ENCODE peak calls at places on chromosomes 4 and X, in eight cellular contexts. One of them, this sample, is unnamed. For H3K4me1, the result is how much of the 10 kb centered on the place peaks cover.

GRCh38 chr4:4490816-4491215 is 51.0 kb downstream of the STX18 start:
- DNase-seq in CD4-positive, CD25-positive, alpha-beta regulatory T cell: no peak
- DNase-seq in ovary: no peak
- DNase-seq in GM23248: no peak
- DNase-seq in H1: no peak
- DNase-seq in Karpas-422: no peak
- DNase-seq in CD8-positive, alpha-beta T cell: no peak
- DNase-seq in effector memory CD4-positive, alpha-beta T cell: no peak
- DNase-seq in this sample: no peak

GRCh38 chrX:64394874-64395567 is at the start of gene MTMR8:
- DNase-seq in CD4-positive, CD25-positive, alpha-beta regulatory T cell: peak
- DNase-seq in ovary: peak
- DNase-seq in GM23248: peak
- DNase-seq in H1: peak
- DNase-seq in Karpas-422: peak
- DNase-seq in CD8-positive, alpha-beta T cell: peak
- DNase-seq in effector memory CD4-positive, alpha-beta T cell: peak
- DNase-seq in this sample: peak

GRCh38 chrX:154804564-154804956 is 725 bp downstream of the MPP1 start:
- DNase-seq in CD4-positive, CD25-positive, alpha-beta regulatory T cell: no peak
- DNase-seq in ovary: no peak
- DNase-seq in GM23248: no peak
- DNase-seq in H1: no peak
- DNase-seq in Karpas-422: no peak
- DNase-seq in CD8-positive, alpha-beta T cell: no peak
- DNase-seq in effector memory CD4-positive, alpha-beta T cell: no peak
- DNase-seq in this sample: no peak

GRCh38 chr4:187027231-187027760 is 303.6 kb upstream of the FAT1 start:
- DNase-seq in CD4-positive, CD25-positive, alpha-beta regulatory T cell: no peak
- DNase-seq in ovary: no peak
- DNase-seq in GM23248: peak
- DNase-seq in H1: no peak
- DNase-seq in Karpas-422: no peak
- DNase-seq in CD8-positive, alpha-beta T cell: no peak
- DNase-seq in effector memory CD4-positive, alpha-beta T cell: no peak
- DNase-seq in this sample: no peak

GRCh38 chr4:165379662-165380061 is 854 bp downstream of the CPE start:
- DNase-seq in CD4-positive, CD25-positive, alpha-beta regulatory T cell: no peak
- DNase-seq in ovary: peak
- DNase-seq in GM23248: peak
- DNase-seq in H1: peak
- DNase-seq in Karpas-422: no peak
- DNase-seq in CD8-positive, alpha-beta T cell: no peak
- DNase-seq in effector memory CD4-positive, alpha-beta T cell: no peak
- DNase-seq in this sample: no peak

GRCh38 chr4:139015948-139016451 is 419 bp downstream of the NOCT start:
- DNase-seq in CD4-positive, CD25-positive, alpha-beta regulatory T cell: peak
- DNase-seq in ovary: peak
- DNase-seq in GM23248: peak
- DNase-seq in H1: no peak
- DNase-seq in Karpas-422: peak
- DNase-seq in CD8-positive, alpha-beta T cell: peak
- DNase-seq in effector memory CD4-positive, alpha-beta T cell: peak
- DNase-seq in this sample: no peak

GRCh38 chrX:119880552-119881437 is 9.2 kb downstream of the NDUFA1 start:
- DNase-seq in CD4-positive, CD25-positive, alpha-beta regulatory T cell: no peak
- DNase-seq in ovary: no peak
- DNase-seq in GM23248: peak
- DNase-seq in H1: no peak
- DNase-seq in Karpas-422: peak
- DNase-seq in CD8-positive, alpha-beta T cell: peak
- DNase-seq in effector memory CD4-positive, alpha-beta T cell: no peak
- DNase-seq in this sample: no peak

GRCh38 chr4:105092356-105092755 is 54.3 kb upstream of the TET2 start:
- DNase-seq in CD4-positive, CD25-positive, alpha-beta regulatory T cell: no peak
- DNase-seq in ovary: no peak
- DNase-seq in GM23248: peak
- DNase-seq in H1: no peak
- DNase-seq in Karpas-422: no peak
- DNase-seq in CD8-positive, alpha-beta T cell: no peak
- DNase-seq in effector memory CD4-positive, alpha-beta T cell: no peak
- DNase-seq in this sample: no peak

GRCh38 chr4:52037730-52038108 is 380 bp downstream of the SGCB start:
- DNase-seq in CD4-positive, CD25-positive, alpha-beta regulatory T cell: no peak
- DNase-seq in ovary: peak
- DNase-seq in GM23248: peak
- DNase-seq in H1: peak
- DNase-seq in Karpas-422: peak
- DNase-seq in CD8-positive, alpha-beta T cell: no peak
- DNase-seq in effector memory CD4-positive, alpha-beta T cell: no peak
- DNase-seq in this sample: no peak

GRCh38 chrX:77785746-77786548 is at the start of gene ATRX:
- DNase-seq in CD4-positive, CD25-positive, alpha-beta regulatory T cell: peak
- DNase-seq in ovary: peak
- DNase-seq in GM23248: peak
- DNase-seq in H1: peak
- DNase-seq in Karpas-422: peak
- DNase-seq in CD8-positive, alpha-beta T cell: peak
- DNase-seq in effector memory CD4-positive, alpha-beta T cell: peak
- DNase-seq in this sample: peak

GRCh38 chrX:130330706-130331105 is 9.0 kb upstream of the SLC25A14 start:
- DNase-seq in CD4-positive, CD25-positive, alpha-beta regulatory T cell: peak
- DNase-seq in ovary: peak
- DNase-seq in GM23248: peak
- DNase-seq in H1: peak
- DNase-seq in Karpas-422: peak
- DNase-seq in CD8-positive, alpha-beta T cell: peak
- DNase-seq in effector memory CD4-positive, alpha-beta T cell: no peak
- DNase-seq in this sample: no peak

GRCh38 chrX:130330146-130330545 is 9.6 kb upstream of the SLC25A14 start:
- DNase-seq in CD4-positive, CD25-positive, alpha-beta regulatory T cell: no peak
- DNase-seq in ovary: no peak
- DNase-seq in GM23248: no peak
- DNase-seq in H1: no peak
- DNase-seq in Karpas-422: no peak
- DNase-seq in CD8-positive, alpha-beta T cell: no peak
- DNase-seq in effector memory CD4-positive, alpha-beta T cell: no peak
- DNase-seq in this sample: no peak
- H3K4me1 ChIP-seq in CD4-positive, CD25-positive, alpha-beta regulatory T cell: under half
- H3K4me1 ChIP-seq in ovary: under half
- H3K4me1 ChIP-seq in GM23248: under half
- H3K4me1 ChIP-seq in H1: under half
- H3K4me1 ChIP-seq in Karpas-422: under half
- H3K4me1 ChIP-seq in CD8-positive, alpha-beta T cell: under half
- H3K4me1 ChIP-seq in effector memory CD4-positive, alpha-beta T cell: under half
- H3K4me1 ChIP-seq in this sample: under half

GRCh38 chr4:70721747-70722146 is at the start of gene RUFY3:
- DNase-seq in CD4-positive, CD25-positive, alpha-beta regulatory T cell: no peak
- DNase-seq in ovary: peak
- DNase-seq in GM23248: peak
- DNase-seq in H1: no peak
- DNase-seq in Karpas-422: no peak
- DNase-seq in CD8-positive, alpha-beta T cell: no peak
- DNase-seq in effector memory CD4-positive, alpha-beta T cell: no peak
- DNase-seq in this sample: no peak

GRCh38 chr4:70724463-70724862 is 2.7 kb downstream of the RUFY3 start:
- DNase-seq in CD4-positive, CD25-positive, alpha-beta regulatory T cell: no peak
- DNase-seq in ovary: no peak
- DNase-seq in GM23248: no peak
- DNase-seq in H1: no peak
- DNase-seq in Karpas-422: no peak
- DNase-seq in CD8-positive, alpha-beta T cell: no peak
- DNase-seq in effector memory CD4-positive, alpha-beta T cell: no peak
- DNase-seq in this sample: no peak

GRCh38 chr4:70725633-70726032 is 3.9 kb downstream of the RUFY3 start:
- DNase-seq in CD4-positive, CD25-positive, alpha-beta regulatory T cell: no peak
- DNase-seq in ovary: no peak
- DNase-seq in GM23248: no peak
- DNase-seq in H1: no peak
- DNase-seq in Karpas-422: no peak
- DNase-seq in CD8-positive, alpha-beta T cell: no peak
- DNase-seq in effector memory CD4-positive, alpha-beta T cell: no peak
- DNase-seq in this sample: no peak

GRCh38 chr4:70718811-70719604 is 2.8 kb upstream of the RUFY3 start:
- DNase-seq in CD4-positive, CD25-positive, alpha-beta regulatory T cell: no peak
- DNase-seq in ovary: no peak
- DNase-seq in GM23248: no peak
- DNase-seq in H1: no peak
- DNase-seq in Karpas-422: no peak
- DNase-seq in CD8-positive, alpha-beta T cell: no peak
- DNase-seq in effector memory CD4-positive, alpha-beta T cell: no peak
- DNase-seq in this sample: no peak

DNA sequence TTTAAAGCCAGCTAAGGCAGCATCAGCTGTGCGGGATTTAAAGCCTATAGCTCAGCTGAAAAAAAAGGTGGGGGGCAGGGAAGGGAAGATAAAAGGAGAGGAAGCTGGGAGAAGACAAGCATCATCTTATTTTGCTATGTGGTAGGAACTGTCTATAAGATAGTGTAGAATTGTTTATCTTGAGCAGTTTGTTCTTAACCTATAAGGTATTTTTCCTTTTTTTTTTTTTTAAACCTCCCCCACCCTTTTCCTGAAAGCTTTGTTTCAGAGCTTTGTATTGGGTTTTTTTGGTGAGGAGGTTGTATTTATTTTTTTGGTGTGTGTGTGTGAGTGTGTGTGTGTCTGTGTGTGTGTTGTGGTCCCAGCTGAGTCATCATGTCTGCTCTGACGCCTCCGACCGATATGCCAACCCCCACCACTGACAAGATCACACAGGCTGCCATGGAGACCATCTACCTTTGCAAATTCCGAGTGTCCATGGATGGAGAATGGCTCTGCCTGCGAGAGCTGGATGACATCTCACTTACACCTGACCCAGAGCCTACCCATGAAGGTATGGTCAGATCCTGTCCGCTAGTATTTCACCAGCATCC is 531 bp downstream of the RUFY3 start:
- DNase-seq in CD4-positive, CD25-positive, alpha-beta regulatory T cell: no peak
- DNase-seq in ovary: peak
- DNase-seq in GM23248: peak
- DNase-seq in H1: no peak
- DNase-seq in Karpas-422: no peak
- DNase-seq in CD8-positive, alpha-beta T cell: peak
- DNase-seq in effector memory CD4-positive, alpha-beta T cell: no peak
- DNase-seq in this sample: no peak
- H3K4me3 ChIP-seq in CD4-positive, CD25-positive, alpha-beta regulatory T cell: no peak
- H3K4me3 ChIP-seq in ovary: peak
- H3K4me3 ChIP-seq in GM23248: peak
- H3K4me3 ChIP-seq in H1: no peak
- H3K4me3 ChIP-seq in Karpas-422: no peak
- H3K4me3 ChIP-seq in CD8-positive, alpha-beta T cell: no peak
- H3K4me3 ChIP-seq in effector memory CD4-positive, alpha-beta T cell: no peak
- H3K4me3 ChIP-seq in this sample: peak

GRCh38 chrX:130770615-130771014 is 132.4 kb downstream of the ENOX2 start:
- DNase-seq in CD4-positive, CD25-positive, alpha-beta regulatory T cell: no peak
- DNase-seq in ovary: no peak
- DNase-seq in GM23248: peak
- DNase-seq in H1: no peak
- DNase-seq in Karpas-422: no peak
- DNase-seq in CD8-positive, alpha-beta T cell: no peak
- DNase-seq in effector memory CD4-positive, alpha-beta T cell: no peak
- DNase-seq in this sample: no peak

GRCh38 chrX:130771648-130772312 is 131.2 kb downstream of the ENOX2 start:
- DNase-seq in CD4-positive, CD25-positive, alpha-beta regulatory T cell: no peak
- DNase-seq in ovary: no peak
- DNase-seq in GM23248: no peak
- DNase-seq in H1: no peak
- DNase-seq in Karpas-422: no peak
- DNase-seq in CD8-positive, alpha-beta T cell: no peak
- DNase-seq in effector memory CD4-positive, alpha-beta T cell: no peak
- DNase-seq in this sample: no peak

GRCh38 chrX:130769835-130770234 is 133.2 kb downstream of the ENOX2 start:
- DNase-seq in CD4-positive, CD25-positive, alpha-beta regulatory T cell: no peak
- DNase-seq in ovary: no peak
- DNase-seq in GM23248: no peak
- DNase-seq in H1: no peak
- DNase-seq in Karpas-422: no peak
- DNase-seq in CD8-positive, alpha-beta T cell: no peak
- DNase-seq in effector memory CD4-positive, alpha-beta T cell: no peak
- DNase-seq in this sample: no peak

GRCh38 chrX:130771230-130771629 is 131.8 kb downstream of the ENOX2 start:
- DNase-seq in CD4-positive, CD25-positive, alpha-beta regulatory T cell: no peak
- DNase-seq in ovary: no peak
- DNase-seq in GM23248: peak
- DNase-seq in H1: no peak
- DNase-seq in Karpas-422: no peak
- DNase-seq in CD8-positive, alpha-beta T cell: no peak
- DNase-seq in effector memory CD4-positive, alpha-beta T cell: no peak
- DNase-seq in this sample: no peak

DNA sequence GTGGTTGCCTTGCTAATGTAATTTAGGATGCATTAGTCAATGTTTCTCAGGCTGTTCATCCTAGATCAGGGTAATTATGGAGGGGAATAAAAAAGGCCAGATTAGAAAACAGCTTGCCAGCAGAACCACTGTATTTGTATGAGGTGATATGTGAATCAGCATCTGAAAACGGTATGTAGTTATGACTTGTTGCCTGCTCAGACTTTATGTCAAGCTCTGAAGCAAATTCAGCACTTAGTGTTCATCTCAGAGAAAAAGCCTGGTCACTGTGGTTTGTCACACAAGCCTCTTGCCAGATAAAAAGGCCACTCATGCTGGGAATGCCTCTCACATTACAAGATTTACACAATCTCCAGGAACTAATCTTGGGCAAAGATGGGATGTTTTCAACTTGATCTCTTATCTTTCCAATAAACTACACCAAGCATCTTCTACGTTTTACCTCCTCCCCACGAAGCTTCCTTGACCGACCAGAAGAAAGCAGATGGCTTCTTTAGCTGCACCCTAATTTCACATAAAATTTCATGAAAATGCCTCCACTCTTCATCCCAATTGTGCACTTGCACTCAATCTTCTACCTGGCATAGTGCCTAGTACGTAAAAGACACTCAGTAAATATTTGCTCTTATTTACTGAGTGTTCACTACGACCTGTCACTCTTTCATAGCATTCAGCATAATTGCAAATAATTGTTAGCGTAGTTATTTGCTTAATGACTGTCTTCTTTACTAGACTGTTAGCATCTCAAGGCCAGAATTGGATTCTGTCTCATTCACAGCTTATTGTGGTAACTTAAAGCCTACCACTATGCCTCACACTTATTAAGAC is 130.5 kb downstream of the ENOX2 start:
- DNase-seq in CD4-positive, CD25-positive, alpha-beta regulatory T cell: no peak
- DNase-seq in ovary: no peak
- DNase-seq in GM23248: peak
- DNase-seq in H1: no peak
- DNase-seq in Karpas-422: no peak
- DNase-seq in CD8-positive, alpha-beta T cell: no peak
- DNase-seq in effector memory CD4-positive, alpha-beta T cell: no peak
- DNase-seq in this sample: no peak
- H3K27ac ChIP-seq in CD4-positive, CD25-positive, alpha-beta regulatory T cell: no peak
- H3K27ac ChIP-seq in ovary: no peak
- H3K27ac ChIP-seq in GM23248: peak
- H3K27ac ChIP-seq in H1: no peak
- H3K27ac ChIP-seq in Karpas-422: no peak
- H3K27ac ChIP-seq in CD8-positive, alpha-beta T cell: no peak
- H3K27ac ChIP-seq in effector memory CD4-positive, alpha-beta T cell: no peak
- H3K27ac ChIP-seq in this sample: no peak

DNA sequence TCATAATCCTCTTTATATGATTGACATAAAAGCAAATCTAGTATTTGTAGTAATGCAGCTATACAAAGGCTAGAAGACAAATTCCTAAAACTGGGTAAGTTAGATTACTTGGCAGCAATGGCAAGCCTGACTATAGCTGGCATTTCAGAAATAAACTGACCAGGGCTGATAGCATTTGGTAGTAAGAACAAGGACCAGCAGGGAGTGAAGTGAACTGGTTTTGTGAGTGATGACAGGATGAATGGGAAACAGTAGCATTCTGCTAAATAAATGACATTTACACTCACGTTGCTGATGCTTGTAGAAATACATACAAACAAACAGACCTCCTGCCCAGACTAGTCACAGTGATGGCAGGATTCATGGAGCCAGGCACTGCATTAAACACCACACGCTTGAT is 31.5 kb upstream of the TNIP3 start:
- DNase-seq in CD4-positive, CD25-positive, alpha-beta regulatory T cell: no peak
- DNase-seq in ovary: no peak
- DNase-seq in GM23248: no peak
- DNase-seq in H1: no peak
- DNase-seq in Karpas-422: no peak
- DNase-seq in CD8-positive, alpha-beta T cell: no peak
- DNase-seq in effector memory CD4-positive, alpha-beta T cell: no peak
- DNase-seq in this sample: no peak
- H3K4me1 ChIP-seq in CD4-positive, CD25-positive, alpha-beta regulatory T cell: under half
- H3K4me1 ChIP-seq in ovary: under half
- H3K4me1 ChIP-seq in GM23248: under half
- H3K4me1 ChIP-seq in H1: under half
- H3K4me1 ChIP-seq in Karpas-422: under half
- H3K4me1 ChIP-seq in CD8-positive, alpha-beta T cell: under half
- H3K4me1 ChIP-seq in effector memory CD4-positive, alpha-beta T cell: under half
- H3K4me1 ChIP-seq in this sample: under half

This sample was measured in thoracic aorta.